ENCODE peak calls at places on chromosomes 13 and 19, in four cellular contexts. One of them, this sample, is unnamed.

GRCh38 chr19:55554302-55554701 is 9.0 kb upstream of the SBK3 start:
- DNase-seq in T-helper 17 cell: no peak
- DNase-seq in activated CD8-positive, alpha-beta memory T cell treated with anti-CD3 and anti-CD28 coated beads for 4 hours: no peak
- DNase-seq in NCI-H510A: no peak
- DNase-seq in this sample: no peak

GRCh38 chr13:37313383-37313782 is 207.9 kb upstream of the CSNK1A1L start:
- DNase-seq in T-helper 17 cell: no peak
- DNase-seq in activated CD8-positive, alpha-beta memory T cell treated with anti-CD3 and anti-CD28 coated beads for 4 hours: no peak
- DNase-seq in NCI-H510A: no peak
- DNase-seq in this sample: no peak

GRCh38 chr13:48194392-48194754 is 38.6 kb upstream of the ITM2B start:
- DNase-seq in T-helper 17 cell: no peak
- DNase-seq in activated CD8-positive, alpha-beta memory T cell treated with anti-CD3 and anti-CD28 coated beads for 4 hours: no peak
- DNase-seq in NCI-H510A: no peak
- DNase-seq in this sample: no peak

GRCh38 chr13:93230466-93230865 is 3.9 kb downstream of the GPC6 start:
- DNase-seq in T-helper 17 cell: no peak
- DNase-seq in activated CD8-positive, alpha-beta memory T cell treated with anti-CD3 and anti-CD28 coated beads for 4 hours: no peak
- DNase-seq in NCI-H510A: no peak
- DNase-seq in this sample: no peak

GRCh38 chr19:49057636-49058234 is at the start of gene CGB7:
- DNase-seq in T-helper 17 cell: peak; percentile 45
- DNase-seq in activated CD8-positive, alpha-beta memory T cell treated with anti-CD3 and anti-CD28 coated beads for 4 hours: no peak
- DNase-seq in NCI-H510A: no peak
- DNase-seq in this sample: peak; percentile 8

GRCh38 chr13:46866150-46866549 is 30.7 kb downstream of the HTR2A start:
- DNase-seq in T-helper 17 cell: no peak
- DNase-seq in activated CD8-positive, alpha-beta memory T cell treated with anti-CD3 and anti-CD28 coated beads for 4 hours: no peak
- DNase-seq in NCI-H510A: no peak
- DNase-seq in this sample: no peak

GRCh38 chr13:42114278-42114677 is 65.8 kb downstream of the DGKH start:
- DNase-seq in T-helper 17 cell: no peak
- DNase-seq in activated CD8-positive, alpha-beta memory T cell treated with anti-CD3 and anti-CD28 coated beads for 4 hours: no peak
- DNase-seq in NCI-H510A: no peak
- DNase-seq in this sample: no peak

GRCh38 chr13:109541081-109541480 is 245.3 kb downstream of the IRS2 start:
- DNase-seq in T-helper 17 cell: no peak
- DNase-seq in activated CD8-positive, alpha-beta memory T cell treated with anti-CD3 and anti-CD28 coated beads for 4 hours: no peak
- DNase-seq in NCI-H510A: no peak
- DNase-seq in this sample: no peak

GRCh38 chr13:21670006-21670882 is 629 bp upstream of the FGF9 start:
- DNase-seq in T-helper 17 cell: peak; percentile 37
- DNase-seq in activated CD8-positive, alpha-beta memory T cell treated with anti-CD3 and anti-CD28 coated beads for 4 hours: no peak
- DNase-seq in NCI-H510A: peak; percentile 53
- DNase-seq in this sample: no peak

GRCh38 chr19:47670736-47671135 is 42.5 kb upstream of the EHD2 start:
- DNase-seq in T-helper 17 cell: no peak
- DNase-seq in activated CD8-positive, alpha-beta memory T cell treated with anti-CD3 and anti-CD28 coated beads for 4 hours: no peak
- DNase-seq in NCI-H510A: no peak
- DNase-seq in this sample: no peak

GRCh38 chr13:31910633-31911032 is 120.9 kb upstream of the FRY start:
- DNase-seq in T-helper 17 cell: no peak
- DNase-seq in activated CD8-positive, alpha-beta memory T cell treated with anti-CD3 and anti-CD28 coated beads for 4 hours: no peak
- DNase-seq in NCI-H510A: no peak
- DNase-seq in this sample: no peak

GRCh38 chr13:33057019-33057785 is 41.0 kb downstream of the KL start:
- DNase-seq in T-helper 17 cell: no peak
- DNase-seq in activated CD8-positive, alpha-beta memory T cell treated with anti-CD3 and anti-CD28 coated beads for 4 hours: no peak
- DNase-seq in NCI-H510A: no peak
- DNase-seq in this sample: no peak

GRCh38 chr13:41611385-41611784 is 154.0 kb downstream of the RGCC start:
- DNase-seq in T-helper 17 cell: no peak
- DNase-seq in activated CD8-positive, alpha-beta memory T cell treated with anti-CD3 and anti-CD28 coated beads for 4 hours: no peak
- DNase-seq in NCI-H510A: no peak
- DNase-seq in this sample: no peak

GRCh38 chr13:27338816-27339215 is 68.2 kb downstream of the RASL11A start:
- DNase-seq in T-helper 17 cell: no peak
- DNase-seq in activated CD8-positive, alpha-beta memory T cell treated with anti-CD3 and anti-CD28 coated beads for 4 hours: no peak
- DNase-seq in NCI-H510A: no peak
- DNase-seq in this sample: no peak

GRCh38 chr19:39679056-39679790 is 23.5 kb downstream of the LGALS16 start:
- DNase-seq in T-helper 17 cell: no peak
- DNase-seq in activated CD8-positive, alpha-beta memory T cell treated with anti-CD3 and anti-CD28 coated beads for 4 hours: no peak
- DNase-seq in NCI-H510A: no peak
- DNase-seq in this sample: no peak

GRCh38 chr13:43822969-43823368 is 36.2 kb upstream of the ENOX1 start:
- DNase-seq in T-helper 17 cell: no peak
- DNase-seq in activated CD8-positive, alpha-beta memory T cell treated with anti-CD3 and anti-CD28 coated beads for 4 hours: no peak
- DNase-seq in NCI-H510A: no peak
- DNase-seq in this sample: no peak

GRCh38 chr19:12766051-12766521 is 9.3 kb downstream of the HOOK2 start:
- DNase-seq in T-helper 17 cell: peak; percentile 61
- DNase-seq in activated CD8-positive, alpha-beta memory T cell treated with anti-CD3 and anti-CD28 coated beads for 4 hours: peak; percentile 72
- DNase-seq in NCI-H510A: peak; percentile 36
- DNase-seq in this sample: no peak

GRCh38 chr19:932647-933552 is 7.1 kb downstream of the ARID3A start:
- DNase-seq in T-helper 17 cell: no peak
- DNase-seq in activated CD8-positive, alpha-beta memory T cell treated with anti-CD3 and anti-CD28 coated beads for 4 hours: no peak
- DNase-seq in NCI-H510A: no peak
- DNase-seq in this sample: no peak

GRCh38 chr13:74288361-74288911 is 154.2 kb upstream of the KLF12 start:
- DNase-seq in T-helper 17 cell: no peak
- DNase-seq in activated CD8-positive, alpha-beta memory T cell treated with anti-CD3 and anti-CD28 coated beads for 4 hours: no peak
- DNase-seq in NCI-H510A: no peak
- DNase-seq in this sample: peak; percentile 28

GRCh38 chr19:18060472-18060871 is 26.3 kb downstream of the IL12RB1 start:
- DNase-seq in T-helper 17 cell: no peak
- DNase-seq in activated CD8-positive, alpha-beta memory T cell treated with anti-CD3 and anti-CD28 coated beads for 4 hours: no peak
- DNase-seq in NCI-H510A: no peak
- DNase-seq in this sample: no peak

GRCh38 chr19:18603255-18603957 is 3.2 kb downstream of the CRLF1 start:
- DNase-seq in T-helper 17 cell: no peak
- DNase-seq in activated CD8-positive, alpha-beta memory T cell treated with anti-CD3 and anti-CD28 coated beads for 4 hours: no peak
- DNase-seq in NCI-H510A: no peak
- DNase-seq in this sample: no peak

GRCh38 chr19:13888281-13888680 is 11.3 kb downstream of the NANOS3 start:
- DNase-seq in T-helper 17 cell: no peak
- DNase-seq in activated CD8-positive, alpha-beta memory T cell treated with anti-CD3 and anti-CD28 coated beads for 4 hours: no peak
- DNase-seq in NCI-H510A: no peak
- DNase-seq in this sample: no peak

GRCh38 chr19:30090963-30091362 is 148.9 kb downstream of the URI1 start:
- DNase-seq in T-helper 17 cell: no peak
- DNase-seq in activated CD8-positive, alpha-beta memory T cell treated with anti-CD3 and anti-CD28 coated beads for 4 hours: no peak
- DNase-seq in NCI-H510A: no peak
- DNase-seq in this sample: no peak

GRCh38 chr19:54420383-54421168 is 5.3 kb downstream of the TTYH1 start:
- DNase-seq in T-helper 17 cell: no peak
- DNase-seq in activated CD8-positive, alpha-beta memory T cell treated with anti-CD3 and anti-CD28 coated beads for 4 hours: no peak
- DNase-seq in NCI-H510A: no peak
- DNase-seq in this sample: no peak

GRCh38 chr13:81929988-81930387 is 1589.1 kb upstream of the SPRY2 start:
- DNase-seq in T-helper 17 cell: no peak
- DNase-seq in activated CD8-positive, alpha-beta memory T cell treated with anti-CD3 and anti-CD28 coated beads for 4 hours: no peak
- DNase-seq in NCI-H510A: no peak
- DNase-seq in this sample: no peak

GRCh38 chr19:45547965-45548609 is 36.5 kb downstream of the OPA3 start:
- DNase-seq in T-helper 17 cell: no peak
- DNase-seq in activated CD8-positive, alpha-beta memory T cell treated with anti-CD3 and anti-CD28 coated beads for 4 hours: no peak
- DNase-seq in NCI-H510A: no peak
- DNase-seq in this sample: no peak

GRCh38 chr13:82833928-82834327 is 1048.3 kb downstream of the SLITRK1 start:
- DNase-seq in T-helper 17 cell: no peak
- DNase-seq in activated CD8-positive, alpha-beta memory T cell treated with anti-CD3 and anti-CD28 coated beads for 4 hours: no peak
- DNase-seq in NCI-H510A: no peak
- DNase-seq in this sample: no peak

GRCh38 chr13:44816701-44817684 is 172.3 kb downstream of the NUFIP1 start:
- DNase-seq in T-helper 17 cell: no peak
- DNase-seq in activated CD8-positive, alpha-beta memory T cell treated with anti-CD3 and anti-CD28 coated beads for 4 hours: no peak
- DNase-seq in NCI-H510A: no peak
- DNase-seq in this sample: no peak

GRCh38 chr19:3606174-3606689 is 443 bp downstream of the TBXA2R start:
- DNase-seq in T-helper 17 cell: no peak
- DNase-seq in activated CD8-positive, alpha-beta memory T cell treated with anti-CD3 and anti-CD28 coated beads for 4 hours: no peak
- DNase-seq in NCI-H510A: peak; percentile 40
- DNase-seq in this sample: no peak

GRCh38 chr13:49452725-49453457 is 8.8 kb downstream of the SETDB2 start:
- DNase-seq in T-helper 17 cell: no peak
- DNase-seq in activated CD8-positive, alpha-beta memory T cell treated with anti-CD3 and anti-CD28 coated beads for 4 hours: no peak
- DNase-seq in NCI-H510A: no peak
- DNase-seq in this sample: no peak

GRCh38 chr13:26335158-26335557 is 81.2 kb downstream of the CDK8 start:
- DNase-seq in T-helper 17 cell: no peak
- DNase-seq in activated CD8-positive, alpha-beta memory T cell treated with anti-CD3 and anti-CD28 coated beads for 4 hours: no peak
- DNase-seq in NCI-H510A: no peak
- DNase-seq in this sample: no peak

GRCh38 chr13:39783051-39783450 is 127.6 kb downstream of the COG6 start:
- DNase-seq in T-helper 17 cell: no peak
- DNase-seq in activated CD8-positive, alpha-beta memory T cell treated with anti-CD3 and anti-CD28 coated beads for 4 hours: no peak
- DNase-seq in NCI-H510A: no peak
- DNase-seq in this sample: no peak

GRCh38 chr13:100526299-100527030 is 62.1 kb downstream of the GGACT start:
- DNase-seq in T-helper 17 cell: no peak
- DNase-seq in activated CD8-positive, alpha-beta memory T cell treated with anti-CD3 and anti-CD28 coated beads for 4 hours: no peak
- DNase-seq in NCI-H510A: no peak
- DNase-seq in this sample: no peak

This sample was measured in NCI-H2029 treated with DMSO at 0.1 percent for 48 hours.